ENCODE peak calls at places on chromosome 6, in four cellular contexts. One of them, this sample, is unnamed.

GRCh38 chr6:30164714-30165113 is 1.4 kb downstream of the TRIM15 start:
- DNase-seq in HFFc6: no peak
- DNase-seq in dorsolateral prefrontal cortex: no peak
- DNase-seq in cardiac muscle cell: no peak
- DNase-seq in this sample: no peak

GRCh38 chr6:69988458-69989126 is 122.2 kb downstream of the COL19A1 start:
- DNase-seq in HFFc6: no peak
- DNase-seq in cardiac muscle cell: no peak
- DNase-seq in dorsolateral prefrontal cortex: no peak
- DNase-seq in this sample: no peak

GRCh38 chr6:14763139-14763538 is 482.7 kb upstream of the JARID2 start:
- DNase-seq in HFFc6: peak; percentile 32
- DNase-seq in dorsolateral prefrontal cortex: no peak
- DNase-seq in cardiac muscle cell: peak; percentile 27
- DNase-seq in this sample: no peak

GRCh38 chr6:36094238-36094637 is 36.1 kb upstream of the MAPK13 start:
- DNase-seq in cardiac muscle cell: no peak
- DNase-seq in dorsolateral prefrontal cortex: no peak
- DNase-seq in HFFc6: no peak
- DNase-seq in this sample: no peak

GRCh38 chr6:46932941-46933340 is 11.2 kb upstream of the ADGRF5 start:
- DNase-seq in dorsolateral prefrontal cortex: no peak
- DNase-seq in HFFc6: no peak
- DNase-seq in cardiac muscle cell: peak; percentile 60
- DNase-seq in this sample: no peak

GRCh38 chr6:78089551-78089950 is 436.7 kb downstream of the MEI4 start:
- DNase-seq in cardiac muscle cell: no peak
- DNase-seq in dorsolateral prefrontal cortex: no peak
- DNase-seq in HFFc6: no peak
- DNase-seq in this sample: no peak

GRCh38 chr6:2971420-2972218 is at the start of gene SERPINB6:
- DNase-seq in HFFc6: peak; percentile 74
- DNase-seq in cardiac muscle cell: peak; percentile 90
- DNase-seq in dorsolateral prefrontal cortex: peak; percentile 81
- DNase-seq in this sample: peak; percentile 76

GRCh38 chr6:34484899-34485298 is 19.0 kb downstream of the PACSIN1 start:
- DNase-seq in cardiac muscle cell: no peak
- DNase-seq in HFFc6: no peak
- DNase-seq in dorsolateral prefrontal cortex: no peak
- DNase-seq in this sample: peak; percentile 78

GRCh38 chr6:96301781-96302180 is 219.8 kb upstream of the UFL1 start:
- DNase-seq in cardiac muscle cell: no peak
- DNase-seq in dorsolateral prefrontal cortex: peak; percentile 49
- DNase-seq in HFFc6: no peak
- DNase-seq in this sample: no peak

GRCh38 chr6:21264288-21264818 is 329.2 kb upstream of the SOX4 start:
- DNase-seq in dorsolateral prefrontal cortex: no peak
- DNase-seq in cardiac muscle cell: no peak
- DNase-seq in HFFc6: no peak
- DNase-seq in this sample: no peak

GRCh38 chr6:3403244-3404154 is 53.4 kb downstream of the SLC22A23 start:
- DNase-seq in dorsolateral prefrontal cortex: no peak
- DNase-seq in cardiac muscle cell: no peak
- DNase-seq in HFFc6: no peak
- DNase-seq in this sample: peak; percentile 34

GRCh38 chr6:112153926-112154621 is 66.7 kb downstream of the FAM229B start:
- DNase-seq in dorsolateral prefrontal cortex: no peak
- DNase-seq in cardiac muscle cell: peak; percentile 78
- DNase-seq in HFFc6: peak; percentile 52
- DNase-seq in this sample: no peak

GRCh38 chr6:144216668-144217218 is 66.4 kb downstream of the STX11 start:
- DNase-seq in dorsolateral prefrontal cortex: no peak
- DNase-seq in cardiac muscle cell: no peak
- DNase-seq in HFFc6: peak; percentile 94
- DNase-seq in this sample: no peak
- TF ChIP-seq CTCF in dorsolateral prefrontal cortex: peak; percentile 3
- TF ChIP-seq CTCF in cardiac muscle cell: no peak
- TF ChIP-seq CTCF in HFFc6: no peak
- TF ChIP-seq CTCF in this sample: no peak

GRCh38 chr6:6178795-6179194 is 141.7 kb downstream of the F13A1 start:
- DNase-seq in cardiac muscle cell: no peak
- DNase-seq in HFFc6: no peak
- DNase-seq in dorsolateral prefrontal cortex: no peak
- DNase-seq in this sample: no peak
- TF ChIP-seq CTCF in cardiac muscle cell: no peak
- TF ChIP-seq CTCF in HFFc6: no peak
- TF ChIP-seq CTCF in dorsolateral prefrontal cortex: no peak
- TF ChIP-seq CTCF in this sample: no peak

GRCh38 chr6:108115598-108116058 is 41.1 kb upstream of the OSTM1 start:
- DNase-seq in HFFc6: no peak
- DNase-seq in cardiac muscle cell: peak; percentile 55
- DNase-seq in dorsolateral prefrontal cortex: no peak
- DNase-seq in this sample: peak; percentile 56
- TF ChIP-seq CTCF in HFFc6: peak; percentile 68
- TF ChIP-seq CTCF in cardiac muscle cell: peak; percentile 49
- TF ChIP-seq CTCF in dorsolateral prefrontal cortex: peak; percentile 18
- TF ChIP-seq CTCF in this sample: peak; percentile 71

GRCh38 chr6:53065266-53066058 is at the start of gene FBXO9:
- DNase-seq in dorsolateral prefrontal cortex: peak; percentile 48
- DNase-seq in HFFc6: no peak
- DNase-seq in cardiac muscle cell: peak; percentile 62
- DNase-seq in this sample: no peak
- TF ChIP-seq CTCF in dorsolateral prefrontal cortex: no peak
- TF ChIP-seq CTCF in HFFc6: no peak
- TF ChIP-seq CTCF in cardiac muscle cell: no peak
- TF ChIP-seq CTCF in this sample: no peak

GRCh38 chr6:149891259-149891658 is 6.7 kb downstream of the RAET1E start:
- DNase-seq in cardiac muscle cell: no peak
- DNase-seq in dorsolateral prefrontal cortex: no peak
- DNase-seq in HFFc6: no peak
- DNase-seq in this sample: no peak
- TF ChIP-seq CTCF in cardiac muscle cell: no peak
- TF ChIP-seq CTCF in dorsolateral prefrontal cortex: no peak
- TF ChIP-seq CTCF in HFFc6: no peak
- TF ChIP-seq CTCF in this sample: no peak

This sample was measured in PC-9.